ENCODE peak calls at places on chromosomes 12 and 14, in five cellular contexts. T is neuronal stem cell, V is mesenchymal stem cell, P is H1, R is trophoblast cell. E is an unnamed sample.
A peak's percentile ranks its signal among the peaks of the same experiment; 100 is the strongest.

GRCh38 chr12:121538699-121539061 is 42.1 kb downstream of the KDM2B start:
- DNase-seq in T (no peak), V (no peak), P (no peak), R (peak; percentile 62), E (peak; percentile 89)

GRCh38 chr12:26109343-26109841 is 15.4 kb downstream of the BHLHE41 start:
- DNase-seq in T (no peak), V (peak; percentile 68), P (no peak), R (no peak), E (no peak)

GRCh38 chr14:104572668-104573067 is 6.9 kb upstream of the C14orf180 start:
- DNase-seq in T (no peak), V (no peak), P (no peak), R (no peak), E (no peak)

GRCh38 chr14:76984297-76984696 is 44.2 kb downstream of the IRF2BPL start:
- DNase-seq in T (no peak), V (no peak), P (no peak), R (no peak), E (no peak)

GRCh38 chr14:94363171-94363624 is 25.2 kb downstream of the SERPINA1 start:
- DNase-seq in T (no peak), V (no peak), P (no peak), R (no peak), E (peak; percentile 24)

GRCh38 chr14:77306406-77307098 is 14.1 kb downstream of the POMT2 start:
- DNase-seq in T (no peak), V (peak; percentile 18), P (no peak), R (peak; percentile 81), E (no peak)

GRCh38 chr12:55706840-55707671 is 648 bp downstream of the ITGA7 start:
- DNase-seq in T (no peak), V (no peak), P (no peak), R (no peak), E (peak; percentile 63)

GRCh38 chr14:89185919-89186849 is 230.8 kb downstream of the FOXN3 start:
- DNase-seq in T (no peak), V (peak; percentile 75), P (no peak), R (peak; percentile 75), E (no peak)

GRCh38 chr12:41473441-41473840 is 285.3 kb downstream of the PDZRN4 start:
- DNase-seq in T (no peak), V (no peak), P (no peak), R (no peak), E (no peak)

GRCh38 chr14:22764382-22764781 is 2.1 kb upstream of the OXA1L start:
- DNase-seq in T (no peak), V (no peak), P (no peak), R (no peak), E (no peak)

GRCh38 chr14:105845725-105846309 is 319.4 kb downstream of the TMEM121 start:
- DNase-seq in T (no peak), V (no peak), P (no peak), R (no peak), E (no peak)

GRCh38 chr12:2250797-2251196 is 198.0 kb downstream of the CACNA1C start:
- DNase-seq in T (no peak), V (peak; percentile 97), P (no peak), R (no peak), E (no peak)

GRCh38 chr12:5022465-5023061 is 21.1 kb upstream of the KCNA5 start:
- DNase-seq in T (peak; percentile 61), V (peak; percentile 10), P (peak; percentile 57), R (peak; percentile 87), E (peak; percentile 87)

GRCh38 chr14:55438066-55438683 is 2.2 kb downstream of the TBPL2 start:
- DNase-seq in T (peak; percentile 29), V (peak; percentile 57), P (no peak), R (peak; percentile 63), E (no peak)

GRCh38 chr14:53355581-53356112 is 202.5 kb upstream of the DDHD1 start:
- DNase-seq in T (peak; percentile 45), V (peak; percentile 73), P (peak; percentile 83), R (no peak), E (peak; percentile 88)

GRCh38 chr12:52784909-52785308 is 7.8 kb upstream of the KRT76 start:
- DNase-seq in T (no peak), V (no peak), P (no peak), R (no peak), E (no peak)

GRCh38 chr12:75437564-75437963 is 43.0 kb upstream of the GLIPR1 start:
- DNase-seq in T (no peak), V (peak; percentile 38), P (no peak), R (peak; percentile 76), E (no peak)

GRCh38 chr14:76938092-76938500 is 90.4 kb downstream of the IRF2BPL start:
- DNase-seq in T (no peak), V (no peak), P (no peak), R (no peak), E (no peak)

GRCh38 chr14:101194356-101195308 is 291.1 kb upstream of the RTL1 start:
- DNase-seq in T (no peak), V (no peak), P (no peak), R (no peak), E (peak; percentile 35)

GRCh38 chr14:59882957-59883356 is 12.4 kb upstream of the RTN1 start:
- DNase-seq in T (no peak), V (peak; percentile 5), P (no peak), R (no peak), E (no peak)

GRCh38 chr12:129825316-129825715 is 78.5 kb downstream of the TMEM132D start:
- DNase-seq in T (no peak), V (no peak), P (no peak), R (no peak), E (no peak)

DNA sequence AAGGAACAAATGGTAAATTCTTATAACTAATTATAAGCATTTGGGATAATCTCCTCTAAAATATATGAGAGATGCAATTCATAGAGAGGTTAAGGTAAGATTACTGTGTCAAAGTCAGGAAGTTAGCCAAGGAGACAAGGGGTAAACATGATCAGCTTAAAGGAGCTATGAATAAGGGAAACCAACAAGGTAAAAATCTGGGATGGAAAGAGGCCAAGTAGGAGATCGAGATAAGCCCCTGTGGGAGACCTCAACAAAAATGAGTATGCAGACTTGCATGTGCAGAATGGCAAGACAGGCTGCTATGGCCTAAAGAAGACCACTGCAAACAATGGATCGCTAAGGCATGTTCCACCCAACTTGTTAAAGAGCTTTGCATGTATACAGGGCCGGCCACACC is 738.7 kb downstream of the GALC start:
- DNase-seq in T (no peak), V (no peak), P (no peak), R (no peak), E (no peak)
- H3K18ac ChIP-seq in T (no peak overlapping the region), V (no peak overlapping the region), P (no peak overlapping the region), R (no peak overlapping the region), E (no peak overlapping the region)

DNA sequence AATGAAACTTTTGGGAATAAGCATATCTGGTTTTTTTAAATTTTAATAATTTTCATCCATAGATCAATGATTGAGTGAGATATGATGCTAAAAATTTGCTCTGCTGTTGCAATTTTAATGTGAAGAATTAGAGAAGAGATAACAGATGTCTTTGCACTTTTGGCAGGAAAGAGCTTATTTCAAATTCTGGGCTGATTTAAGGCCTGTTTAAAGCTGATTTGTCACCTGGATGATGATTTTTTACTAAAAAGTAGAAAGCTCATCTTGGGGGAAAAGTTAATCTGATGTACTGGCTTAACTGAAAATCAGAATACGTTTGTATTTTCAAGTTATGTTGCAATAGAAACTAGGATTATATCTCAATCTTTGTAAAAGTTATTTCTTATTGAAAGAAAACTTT is 268.9 kb upstream of the NOVA1 start:
- DNase-seq in T (no peak), V (no peak), P (no peak), R (no peak), E (no peak)
- H3K27ac ChIP-seq in T (no peak overlapping the region), V (no peak overlapping the region), P (no peak overlapping the region), R (no peak overlapping the region), E (no peak overlapping the region)

GRCh38 chr14:80356413-80356812 is 145.1 kb upstream of the DIO2 start:
- DNase-seq in T (no peak), V (peak; percentile 6), P (no peak), R (no peak), E (no peak)
- H2BK12ac ChIP-seq in T (no peak overlapping the region), V (no peak overlapping the region), P (no peak overlapping the region), R (no peak overlapping the region), E (no peak overlapping the region)

GRCh38 chr14:73786942-73787759 is 64.5 kb upstream of the PTGR2 start:
- DNase-seq in T (no peak), V (peak; percentile 37), P (no peak), R (peak; percentile 71), E (peak; percentile 56)

GRCh38 chr14:73792476-73792875 is 59.2 kb upstream of the PTGR2 start:
- DNase-seq in T (no peak), V (no peak), P (no peak), R (no peak), E (no peak)

GRCh38 chr14:73788871-73789590 is 62.6 kb upstream of the PTGR2 start:
- DNase-seq in T (no peak), V (no peak), P (no peak), R (no peak), E (no peak)

GRCh38 chr14:73787760-73788508 is 63.7 kb upstream of the PTGR2 start:
- DNase-seq in T (no peak), V (peak; percentile 76), P (no peak), R (peak; percentile 16), E (no peak)

GRCh38 chr14:73789996-73790581 is 61.5 kb upstream of the PTGR2 start:
- DNase-seq in T (no peak), V (peak; percentile 89), P (no peak), R (no peak), E (no peak)
- H3K18ac ChIP-seq in T (no peak overlapping the region), V (no peak overlapping the region), P (no peak overlapping the region), R (peak overlapping the region; percentile 27), E (no peak overlapping the region)

GRCh38 chr14:75010472-75010871 is 7.8 kb downstream of the EIF2B2 start:
- DNase-seq in T (no peak), V (no peak), P (no peak), R (no peak), E (no peak)

GRCh38 chr14:75015496-75015895 is 12.8 kb downstream of the EIF2B2 start:
- DNase-seq in T (no peak), V (no peak), P (no peak), R (peak; percentile 59), E (no peak)

GRCh38 chr14:75013290-75013689 is 10.6 kb downstream of the EIF2B2 start:
- DNase-seq in T (no peak), V (no peak), P (no peak), R (no peak), E (no peak)

GRCh38 chr14:75009176-75009575 is 6.5 kb downstream of the EIF2B2 start:
- DNase-seq in T (no peak), V (no peak), P (no peak), R (no peak), E (no peak)

GRCh38 chr14:75011356-75012097 is 8.8 kb downstream of the EIF2B2 start:
- DNase-seq in T (no peak), V (peak; percentile 83), P (no peak), R (peak; percentile 24), E (no peak)
- H3K27ac ChIP-seq in T (no peak overlapping the region), V (peak overlapping the region; percentile 35), P (no peak overlapping the region), R (no peak overlapping the region), E (no peak overlapping the region)

DNA sequence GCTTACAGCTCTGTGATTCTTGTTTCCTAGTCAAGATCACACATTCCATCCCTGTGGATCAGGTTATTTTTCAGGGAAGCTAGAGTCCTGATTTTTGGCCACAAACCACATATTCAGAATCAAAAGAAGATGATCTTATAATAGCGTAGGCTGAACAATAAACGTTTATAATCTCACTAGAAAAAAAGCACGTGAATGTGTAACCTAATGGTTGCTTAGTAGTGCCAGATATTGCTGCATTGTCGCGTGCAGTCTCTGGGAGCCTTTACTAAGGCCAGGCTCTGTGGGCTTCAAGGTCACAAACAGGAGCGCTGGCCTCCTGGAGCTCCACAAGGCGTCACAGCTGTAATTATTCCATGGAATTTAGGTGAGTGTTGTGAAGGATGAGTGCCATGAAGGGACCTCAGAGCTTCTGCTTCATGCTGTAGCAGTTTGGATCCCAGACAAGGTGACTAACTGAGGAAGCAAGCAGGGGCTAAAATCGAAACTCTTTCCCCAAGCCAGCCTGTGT is 17.4 kb downstream of the CDKN1B start:
- DNase-seq in T (no peak), V (no peak), P (no peak), R (no peak), E (no peak)
- H2BK12ac ChIP-seq in T (no peak overlapping the region), V (no peak overlapping the region), P (no peak overlapping the region), R (no peak overlapping the region), E (no peak overlapping the region)

E was measured in H9.